ENCODE peak calls at places on chromosomes 11 and 22, in nine cellular contexts. D, O, W, I, H, G, F, C and X are unnamed samples.

GRCh38 chr11:1165256-1166041 is 7.7 kb downstream of the MUC5AC start:
- DNase-seq in D (no peak), O (no peak), W (no peak), I (peak; percentile 92), H (peak; percentile 48), G (no peak), F (no peak), C (no peak), X (no peak)

GRCh38 chr11:1336836-1337646 is 27.6 kb upstream of the TOLLIP start:
- DNase-seq in D (no peak), O (no peak), W (no peak), I (no peak), H (peak; percentile 77), G (no peak), F (no peak), C (no peak), X (peak; percentile 36)

GRCh38 chr22:39748877-39749276 is 144.7 kb downstream of the ENTHD1 start:
- DNase-seq in D (no peak), O (peak; percentile 3), W (peak; percentile 76), I (no peak), H (no peak), G (no peak), F (no peak), C (no peak), X (no peak)

GRCh38 chr11:2825886-2826678 is 59.5 kb downstream of the CDKN1C start:
- DNase-seq in D (no peak), O (peak; percentile 93), W (peak; percentile 99), I (no peak), H (peak; percentile 84), G (no peak), F (no peak), C (peak; percentile 32), X (no peak)

GRCh38 chr11:45262900-45263299 is 23.2 kb downstream of the SYT13 start:
- DNase-seq in D (no peak), O (no peak), W (no peak), I (no peak), H (no peak), G (no peak), F (no peak), C (no peak), X (no peak)

GRCh38 chr11:128210148-128210940 is 377.0 kb downstream of the ETS1 start:
- DNase-seq in D (no peak), O (peak; percentile 98), W (peak; percentile 96), I (no peak), H (no peak), G (no peak), F (no peak), C (no peak), X (no peak)

GRCh38 chr11:115535781-115536180 is 31.6 kb upstream of the CADM1 start:
- DNase-seq in D (no peak), O (no peak), W (no peak), I (no peak), H (no peak), G (no peak), F (no peak), C (no peak), X (no peak)

GRCh38 chr11:77548552-77549439 is 41.0 kb upstream of the AQP11 start:
- DNase-seq in D (no peak), O (no peak), W (peak; percentile 55), I (no peak), H (no peak), G (no peak), F (no peak), C (no peak), X (no peak)

GRCh38 chr22:46084943-46085830 is 65.1 kb upstream of the PPARA start:
- DNase-seq in D (no peak), O (no peak), W (no peak), I (peak; percentile 92), H (peak; percentile 90), G (no peak), F (no peak), C (no peak), X (no peak)

GRCh38 chr11:96050435-96051182 is 126.7 kb upstream of the MTMR2 start:
- DNase-seq in D (no peak), O (no peak), W (peak; percentile 97), I (no peak), H (no peak), G (no peak), F (no peak), C (no peak), X (no peak)

GRCh38 chr11:134724779-134725140 is 312.7 kb upstream of the B3GAT1 start:
- DNase-seq in D (no peak), O (no peak), W (no peak), I (no peak), H (no peak), G (no peak), F (no peak), C (no peak), X (no peak)

GRCh38 chr22:43849731-43850130 is 12.6 kb downstream of the SULT4A1 start:
- DNase-seq in D (no peak), O (no peak), W (no peak), I (peak; percentile 40), H (peak; percentile 33), G (no peak), F (no peak), C (no peak), X (no peak)

GRCh38 chr11:96313163-96313562 is 29.8 kb downstream of the MAML2 start:
- DNase-seq in D (no peak), O (no peak), W (no peak), I (no peak), H (no peak), G (no peak), F (no peak), C (no peak), X (no peak)

GRCh38 chr22:38935023-38935422 is 22.4 kb upstream of the APOBEC3A start:
- DNase-seq in D (no peak), O (no peak), W (no peak), I (no peak), H (no peak), G (no peak), F (peak; percentile 81), C (no peak), X (no peak)

GRCh38 chr11:24386551-24387404 is 110.1 kb upstream of the LUZP2 start:
- DNase-seq in D (no peak), O (no peak), W (peak; percentile 74), I (no peak), H (no peak), G (no peak), F (no peak), C (no peak), X (no peak)

GRCh38 chr11:26106713-26107112 is 225.2 kb upstream of the ANO3 start:
- DNase-seq in D (no peak), O (no peak), W (no peak), I (no peak), H (no peak), G (no peak), F (no peak), C (no peak), X (no peak)

GRCh38 chr22:36586250-36586649 is 57.3 kb upstream of the EIF3D start:
- DNase-seq in D (no peak), O (no peak), W (no peak), I (no peak), H (no peak), G (no peak), F (no peak), C (no peak), X (no peak)

GRCh38 chr11:4839851-4840549 is 9.0 kb downstream of the OR51S1 start:
- DNase-seq in D (no peak), O (no peak), W (no peak), I (no peak), H (no peak), G (no peak), F (no peak), C (no peak), X (no peak)

GRCh38 chr11:70281114-70281729 is 10.7 kb downstream of the PPFIA1 start:
- DNase-seq in D (no peak), O (peak; percentile 25), W (peak; percentile 66), I (peak; percentile 14), H (peak; percentile 49), G (no peak), F (no peak), C (no peak), X (no peak)

GRCh38 chr11:76688146-76688545 is 17.6 kb upstream of the LRRC32 start:
- DNase-seq in D (no peak), O (no peak), W (no peak), I (no peak), H (no peak), G (no peak), F (no peak), C (no peak), X (no peak)

GRCh38 chr22:16810188-16810802 is 14.9 kb downstream of the XKR3 start:
- DNase-seq in D (no peak), O (no peak), W (no peak), I (no peak), H (no peak), G (no peak), F (no peak), C (no peak), X (no peak)

GRCh38 chr11:44178381-44178780 is 82.9 kb downstream of the EXT2 start:
- DNase-seq in D (no peak), O (peak; percentile 41), W (peak; percentile 72), I (no peak), H (no peak), G (no peak), F (no peak), C (no peak), X (no peak)

GRCh38 chr22:19082793-19083192 is 39.4 kb downstream of the DGCR2 start:
- DNase-seq in D (no peak), O (no peak), W (no peak), I (no peak), H (no peak), G (no peak), F (no peak), C (no peak), X (no peak)

GRCh38 chr11:44622721-44623258 is 57.3 kb downstream of the CD82 start:
- DNase-seq in D (no peak), O (no peak), W (no peak), I (peak; percentile 56), H (peak; percentile 48), G (no peak), F (no peak), C (no peak), X (peak; percentile 5)

GRCh38 chr11:64655901-64656601 is 65.0 kb downstream of the SLC22A12 start:
- DNase-seq in D (no peak), O (peak; percentile 49), W (peak; percentile 47), I (no peak), H (no peak), G (no peak), F (no peak), C (no peak), X (no peak)

GRCh38 chr11:97290444-97291041 is 900.7 kb downstream of the JRKL start:
- DNase-seq in D (no peak), O (no peak), W (peak; percentile 35), I (no peak), H (no peak), G (no peak), F (no peak), C (no peak), X (no peak)

GRCh38 chr11:104876838-104877500 is 21.3 kb downstream of the CASP12 start:
- DNase-seq in D (no peak), O (no peak), W (no peak), I (no peak), H (no peak), G (no peak), F (no peak), C (no peak), X (no peak)

GRCh38 chr22:46584081-46584903 is 35.9 kb upstream of the GRAMD4 start:
- DNase-seq in D (no peak), O (no peak), W (peak; percentile 63), I (peak; percentile 79), H (peak; percentile 49), G (no peak), F (no peak), C (no peak), X (no peak)

GRCh38 chr11:8728566-8728965 is 46.0 kb downstream of the RPL27A start:
- DNase-seq in D (no peak), O (no peak), W (peak; percentile 41), I (no peak), H (no peak), G (no peak), F (no peak), C (no peak), X (no peak)

GRCh38 chr22:27247691-27248434 is 553.7 kb downstream of the MN1 start:
- DNase-seq in D (no peak), O (no peak), W (peak; percentile 58), I (no peak), H (no peak), G (no peak), F (no peak), C (no peak), X (no peak)

GRCh38 chr22:23315341-23315917 is 135.1 kb downstream of the BCR start:
- DNase-seq in D (no peak), O (peak; percentile 24), W (peak; percentile 85), I (no peak), H (peak; percentile 89), G (no peak), F (no peak), C (peak; percentile 29), X (no peak)